ENCODE peak calls at places on chromosomes 6 and 20, in seven cellular contexts. R, Q, F, L, A, C and M are unnamed samples.
A peak's percentile ranks its signal among the peaks of the same experiment; 100 is the strongest.

GRCh38 chr20:2122921-2123320 is 21.3 kb downstream of the STK35 start:
- DNase-seq in R (no peak), Q (no peak), F (no peak), L (no peak), A (no peak), C (no peak), M (no peak)

GRCh38 chr6:121619013-121619412 is 183.6 kb downstream of the GJA1 start:
- DNase-seq in R (no peak), Q (no peak), F (no peak), L (no peak), A (no peak), C (no peak), M (no peak)

GRCh38 chr6:129774697-129775447 is 64.9 kb upstream of the ARHGAP18 start:
- DNase-seq in R (peak; percentile 75), Q (no peak), F (peak; percentile 81), L (peak; percentile 46), A (peak; percentile 46), C (peak; percentile 81), M (peak; percentile 66)

GRCh38 chr6:42819803-42820508 is 38.1 kb downstream of the BICRAL start:
- DNase-seq in R (no peak), Q (no peak), F (no peak), L (peak; percentile 35), A (no peak), C (no peak), M (no peak)

GRCh38 chr6:148709577-148709976 is 37.3 kb upstream of the UST start:
- DNase-seq in R (no peak), Q (no peak), F (peak; percentile 50), L (no peak), A (no peak), C (no peak), M (no peak)

GRCh38 chr6:110534731-110535164 is 58.3 kb upstream of the SLC22A16 start:
- DNase-seq in R (no peak), Q (no peak), F (peak; percentile 73), L (no peak), A (no peak), C (no peak), M (no peak)

GRCh38 chr6:25332671-25333071 is 53.5 kb downstream of the CARMIL1 start:
- DNase-seq in R (no peak), Q (no peak), F (no peak), L (no peak), A (no peak), C (no peak), M (no peak)

GRCh38 chr6:110874880-110875547 is 429 bp downstream of the AMD1 start:
- DNase-seq in R (peak; percentile 63), Q (peak; percentile 74), F (no peak), L (peak; percentile 59), A (no peak), C (peak; percentile 76), M (no peak)

GRCh38 chr6:164166996-164167395 is 752.5 kb downstream of the QKI start:
- DNase-seq in R (no peak), Q (no peak), F (no peak), L (no peak), A (no peak), C (no peak), M (no peak)

GRCh38 chr6:22442826-22443225 is 126.5 kb upstream of the HDGFL1 start:
- DNase-seq in R (no peak), Q (no peak), F (no peak), L (no peak), A (no peak), C (no peak), M (no peak)

GRCh38 chr6:16684896-16685554 is 76.2 kb downstream of the ATXN1 start:
- DNase-seq in R (no peak), Q (no peak), F (peak; percentile 72), L (no peak), A (no peak), C (no peak), M (no peak)

GRCh38 chr6:83511901-83512681 is at the start of gene PRSS35:
- DNase-seq in R (peak; percentile 38), Q (peak; percentile 53), F (peak; percentile 44), L (peak; percentile 41), A (no peak), C (no peak), M (no peak)

GRCh38 chr6:7052441-7052936 is 55.3 kb upstream of the RREB1 start:
- DNase-seq in R (peak; percentile 42), Q (peak; percentile 73), F (peak; percentile 67), L (peak; percentile 83), A (no peak), C (peak; percentile 80), M (peak; percentile 38)

GRCh38 chr6:100096356-100096755 is 102.3 kb upstream of the MCHR2 start:
- DNase-seq in R (no peak), Q (no peak), F (no peak), L (no peak), A (no peak), C (no peak), M (no peak)

GRCh38 chr20:58310291-58310782 is 822 bp downstream of the RAB22A start:
- DNase-seq in R (no peak), Q (no peak), F (peak; percentile 83), L (no peak), A (peak; percentile 8), C (no peak), M (peak; percentile 75)

GRCh38 chr6:53119772-53120409 is 28.8 kb downstream of the GCM1 start:
- DNase-seq in R (peak; percentile 20), Q (peak; percentile 52), F (peak; percentile 79), L (no peak), A (peak; percentile 22), C (no peak), M (peak; percentile 46)

GRCh38 chr6:160042014-160042773 is 73.3 kb downstream of the IGF2R start:
- DNase-seq in R (no peak), Q (no peak), F (peak; percentile 80), L (no peak), A (no peak), C (no peak), M (no peak)

DNA sequence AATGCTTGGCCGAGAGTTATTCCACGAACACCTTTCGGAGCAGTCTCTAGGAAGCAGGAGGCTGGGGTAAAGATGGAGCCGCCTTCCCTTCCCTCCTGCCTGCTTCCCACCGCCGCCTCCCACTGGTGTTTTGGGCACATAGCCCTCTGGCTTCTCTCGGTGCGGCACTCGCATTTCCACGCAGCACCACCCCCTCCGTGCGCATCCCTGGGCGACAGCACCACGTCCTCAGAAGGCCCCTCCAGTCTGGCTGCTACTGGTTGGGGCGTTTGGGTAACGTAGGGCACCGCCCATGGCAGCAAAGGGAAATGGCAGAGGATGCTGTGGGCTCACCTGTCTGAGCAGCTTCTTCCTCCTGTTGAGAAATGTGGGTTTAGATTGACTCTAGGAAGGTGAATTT is 2.4 kb downstream of the COL20A1 start:
- DNase-seq in R (no peak), Q (no peak), F (no peak), L (no peak), A (no peak), C (no peak), M (no peak)
- TF ChIP-seq CTCF in R (no peak), Q (no peak), F (peak; percentile 18), L (no peak), A (no peak), C (no peak), M (no peak)

DNA sequence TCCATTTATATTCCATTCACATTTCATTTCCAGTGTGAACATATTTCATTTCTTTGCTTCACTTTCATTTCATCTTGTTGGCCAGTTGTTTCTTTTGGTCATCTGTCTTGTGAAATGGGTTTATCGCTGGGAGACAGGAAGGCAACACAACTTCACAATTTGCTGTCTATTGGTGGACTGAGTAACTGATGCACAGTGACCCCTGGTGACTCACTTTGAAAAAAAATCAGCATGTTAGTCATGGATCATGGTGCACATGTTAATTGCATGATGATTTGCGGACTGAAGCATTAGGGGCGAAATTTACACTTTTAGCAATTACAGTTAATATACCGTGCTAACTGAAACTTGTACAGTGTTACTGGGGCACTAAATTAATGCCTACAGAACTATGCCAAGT is 37.1 kb downstream of the SLC24A3 start:
- DNase-seq in R (no peak), Q (no peak), F (peak; percentile 45), L (no peak), A (no peak), C (no peak), M (no peak)
- TF ChIP-seq CTCF in R (no peak), Q (no peak), F (peak; percentile 44), L (no peak), A (peak; percentile 7), C (no peak), M (no peak)

GRCh38 chr20:18377896-18378481 is 88.8 kb downstream of the DZANK1 start:
- DNase-seq in R (no peak), Q (no peak), F (no peak), L (no peak), A (no peak), C (no peak), M (no peak)

GRCh38 chr20:18380908-18381529 is 85.8 kb downstream of the DZANK1 start:
- DNase-seq in R (no peak), Q (no peak), F (no peak), L (no peak), A (no peak), C (no peak), M (no peak)
- TF ChIP-seq CTCF in R (no peak), Q (no peak), F (peak; percentile 51), L (no peak), A (peak; percentile 27), C (no peak), M (no peak)

DNA sequence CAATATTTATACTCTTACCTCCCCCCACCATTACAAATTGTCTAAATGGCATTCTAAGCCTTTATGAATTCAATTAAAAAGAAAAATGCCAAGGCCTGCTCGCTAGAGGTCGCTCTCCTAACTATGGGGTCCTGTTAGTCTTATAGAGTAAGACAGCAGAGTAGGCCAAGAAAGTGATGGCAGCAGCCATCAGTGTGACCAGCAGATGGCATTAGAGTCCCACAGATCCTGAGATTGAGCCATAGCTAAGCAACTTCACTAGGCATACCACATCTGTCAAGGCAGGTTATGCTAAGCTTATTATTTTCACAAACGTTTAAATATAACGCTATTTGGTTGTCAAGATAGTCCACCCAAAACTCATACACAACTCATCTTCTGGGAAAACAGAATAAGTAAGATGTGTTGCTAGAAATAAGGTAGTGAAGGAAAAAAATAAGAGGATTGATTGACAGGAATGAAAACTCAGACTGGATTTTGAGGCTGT is 57.6 kb upstream of the SCAF8 start:
- DNase-seq in R (peak; percentile 91), Q (peak; percentile 75), F (peak; percentile 96), L (peak; percentile 87), A (peak; percentile 98), C (peak; percentile 92), M (peak; percentile 77)
- TF ChIP-seq CTCF in R (peak; percentile 98), Q (peak; percentile 98), F (peak; percentile 99), L (peak; percentile 99), A (peak; percentile 99), C (peak; percentile 96), M (peak; percentile 99)

GRCh38 chr20:49850463-49851233 is 38.0 kb downstream of the SLC9A8 start:
- DNase-seq in R (no peak), Q (no peak), F (no peak), L (no peak), A (no peak), C (no peak), M (no peak)
- TF ChIP-seq CTCF in R (no peak), Q (no peak), F (no peak), L (no peak), A (no peak), C (no peak), M (no peak)

GRCh38 chr6:145352382-145353080 is 382.8 kb downstream of the EPM2A start:
- DNase-seq in R (no peak), Q (no peak), F (no peak), L (no peak), A (no peak), C (no peak), M (no peak)
- TF ChIP-seq CTCF in R (no peak), Q (no peak), F (no peak), L (no peak), A (no peak), C (no peak), M (no peak)